ENCODE peak calls at places on chromosomes 4 and X, in eight cellular contexts. One of them, this sample, is unnamed.

GRCh38 chr4:74092957-74093356 is 6.0 kb downstream of the CXCL2 start:
- DNase-seq in thoracic aorta: no peak
- DNase-seq in bronchial epithelial cell: peak
- DNase-seq in gastrocnemius medialis: no peak
- DNase-seq in fibroblast of lung: peak
- DNase-seq in fibroblast of the aortic adventitia: peak
- DNase-seq in IMR-90: peak
- DNase-seq in upper lobe of left lung: no peak
- DNase-seq in this sample: no peak

GRCh38 chr4:140363051-140363450 is 10.4 kb upstream of the SCOC start:
- DNase-seq in gastrocnemius medialis: no peak
- DNase-seq in upper lobe of left lung: no peak
- DNase-seq in fibroblast of lung: no peak
- DNase-seq in thoracic aorta: no peak
- DNase-seq in bronchial epithelial cell: no peak
- DNase-seq in fibroblast of the aortic adventitia: no peak
- DNase-seq in IMR-90: no peak
- DNase-seq in this sample: no peak

GRCh38 chrX:44542567-44543325 is at the start of gene FUNDC1:
- DNase-seq in fibroblast of the aortic adventitia: peak
- DNase-seq in upper lobe of left lung: peak
- DNase-seq in IMR-90: peak
- DNase-seq in fibroblast of lung: peak
- DNase-seq in gastrocnemius medialis: peak
- DNase-seq in bronchial epithelial cell: peak
- DNase-seq in thoracic aorta: peak
- DNase-seq in this sample: peak

GRCh38 chrX:68945081-68945602 is 116.3 kb downstream of the EFNB1 start:
- DNase-seq in fibroblast of lung: no peak
- DNase-seq in IMR-90: no peak
- DNase-seq in upper lobe of left lung: no peak
- DNase-seq in bronchial epithelial cell: no peak
- DNase-seq in thoracic aorta: no peak
- DNase-seq in gastrocnemius medialis: no peak
- DNase-seq in fibroblast of the aortic adventitia: no peak
- DNase-seq in this sample: no peak

GRCh38 chr4:63901311-63901710 is 507.9 kb downstream of the TECRL start:
- DNase-seq in bronchial epithelial cell: no peak
- DNase-seq in upper lobe of left lung: no peak
- DNase-seq in fibroblast of lung: no peak
- DNase-seq in fibroblast of the aortic adventitia: no peak
- DNase-seq in thoracic aorta: no peak
- DNase-seq in gastrocnemius medialis: no peak
- DNase-seq in IMR-90: no peak
- DNase-seq in this sample: no peak

GRCh38 chrX:107716045-107716684 is 59.4 kb downstream of the TSC22D3 start:
- DNase-seq in bronchial epithelial cell: no peak
- DNase-seq in gastrocnemius medialis: no peak
- DNase-seq in thoracic aorta: no peak
- DNase-seq in fibroblast of lung: no peak
- DNase-seq in upper lobe of left lung: peak
- DNase-seq in fibroblast of the aortic adventitia: peak
- DNase-seq in IMR-90: peak
- DNase-seq in this sample: peak

GRCh38 chr4:165379662-165380061 is 854 bp downstream of the CPE start:
- DNase-seq in fibroblast of the aortic adventitia: peak
- DNase-seq in bronchial epithelial cell: no peak
- DNase-seq in fibroblast of lung: no peak
- DNase-seq in thoracic aorta: no peak
- DNase-seq in IMR-90: no peak
- DNase-seq in upper lobe of left lung: no peak
- DNase-seq in gastrocnemius medialis: peak
- DNase-seq in this sample: no peak

GRCh38 chr4:182847543-182847942 is 69.6 kb downstream of the DCTD start:
- DNase-seq in IMR-90: no peak
- DNase-seq in thoracic aorta: no peak
- DNase-seq in gastrocnemius medialis: no peak
- DNase-seq in fibroblast of the aortic adventitia: no peak
- DNase-seq in fibroblast of lung: no peak
- DNase-seq in upper lobe of left lung: no peak
- DNase-seq in bronchial epithelial cell: peak
- DNase-seq in this sample: no peak

GRCh38 chr4:113645771-113646455 is 115.6 kb downstream of the CAMK2D start:
- DNase-seq in gastrocnemius medialis: no peak
- DNase-seq in upper lobe of left lung: no peak
- DNase-seq in thoracic aorta: no peak
- DNase-seq in fibroblast of lung: peak
- DNase-seq in fibroblast of the aortic adventitia: peak
- DNase-seq in IMR-90: peak
- DNase-seq in bronchial epithelial cell: peak
- DNase-seq in this sample: no peak

GRCh38 chr4:4803216-4803903 is 56.1 kb upstream of the MSX1 start:
- DNase-seq in thoracic aorta: no peak
- DNase-seq in IMR-90: no peak
- DNase-seq in gastrocnemius medialis: no peak
- DNase-seq in upper lobe of left lung: no peak
- DNase-seq in bronchial epithelial cell: no peak
- DNase-seq in fibroblast of the aortic adventitia: no peak
- DNase-seq in fibroblast of lung: no peak
- DNase-seq in this sample: no peak

GRCh38 chr4:2722033-2722432 is 34.1 kb downstream of the TNIP2 start:
- DNase-seq in fibroblast of the aortic adventitia: no peak
- DNase-seq in IMR-90: no peak
- DNase-seq in thoracic aorta: no peak
- DNase-seq in upper lobe of left lung: no peak
- DNase-seq in bronchial epithelial cell: no peak
- DNase-seq in gastrocnemius medialis: no peak
- DNase-seq in fibroblast of lung: no peak
- DNase-seq in this sample: no peak

GRCh38 chrX:150565551-150565950 is 2.9 kb upstream of the MTM1 start:
- DNase-seq in thoracic aorta: no peak
- DNase-seq in gastrocnemius medialis: no peak
- DNase-seq in upper lobe of left lung: no peak
- DNase-seq in fibroblast of the aortic adventitia: no peak
- DNase-seq in bronchial epithelial cell: no peak
- DNase-seq in IMR-90: no peak
- DNase-seq in fibroblast of lung: no peak
- DNase-seq in this sample: no peak

GRCh38 chr4:110172972-110173371 is 25.4 kb downstream of the ELOVL6 start:
- DNase-seq in fibroblast of lung: no peak
- DNase-seq in thoracic aorta: no peak
- DNase-seq in gastrocnemius medialis: no peak
- DNase-seq in bronchial epithelial cell: no peak
- DNase-seq in upper lobe of left lung: no peak
- DNase-seq in fibroblast of the aortic adventitia: no peak
- DNase-seq in IMR-90: no peak
- DNase-seq in this sample: no peak

GRCh38 chr4:119337010-119337409 is 15.1 kb upstream of the FABP2 start:
- DNase-seq in fibroblast of lung: peak
- DNase-seq in fibroblast of the aortic adventitia: peak
- DNase-seq in bronchial epithelial cell: no peak
- DNase-seq in upper lobe of left lung: no peak
- DNase-seq in gastrocnemius medialis: no peak
- DNase-seq in thoracic aorta: no peak
- DNase-seq in IMR-90: no peak
- DNase-seq in this sample: no peak

GRCh38 chrX:29397506-29397905 is 810.3 kb downstream of the IL1RAPL1 start:
- DNase-seq in gastrocnemius medialis: no peak
- DNase-seq in bronchial epithelial cell: no peak
- DNase-seq in upper lobe of left lung: no peak
- DNase-seq in IMR-90: peak
- DNase-seq in fibroblast of the aortic adventitia: peak
- DNase-seq in thoracic aorta: no peak
- DNase-seq in fibroblast of lung: peak
- DNase-seq in this sample: no peak

GRCh38 chrX:4935846-4936245 is 1222.4 kb upstream of the PRKX start:
- DNase-seq in gastrocnemius medialis: peak
- DNase-seq in IMR-90: no peak
- DNase-seq in upper lobe of left lung: no peak
- DNase-seq in fibroblast of lung: no peak
- DNase-seq in fibroblast of the aortic adventitia: no peak
- DNase-seq in thoracic aorta: no peak
- DNase-seq in bronchial epithelial cell: peak
- DNase-seq in this sample: no peak

GRCh38 chrX:4936315-4936714 is 1222.9 kb upstream of the PRKX start:
- DNase-seq in fibroblast of lung: no peak
- DNase-seq in fibroblast of the aortic adventitia: no peak
- DNase-seq in upper lobe of left lung: no peak
- DNase-seq in IMR-90: no peak
- DNase-seq in bronchial epithelial cell: no peak
- DNase-seq in thoracic aorta: no peak
- DNase-seq in gastrocnemius medialis: no peak
- DNase-seq in this sample: no peak

GRCh38 chrX:4932790-4933189 is 1219.3 kb upstream of the PRKX start:
- DNase-seq in thoracic aorta: no peak
- DNase-seq in upper lobe of left lung: no peak
- DNase-seq in IMR-90: no peak
- DNase-seq in gastrocnemius medialis: no peak
- DNase-seq in bronchial epithelial cell: peak
- DNase-seq in fibroblast of the aortic adventitia: no peak
- DNase-seq in fibroblast of lung: no peak
- DNase-seq in this sample: no peak

GRCh38 chrX:4935387-4935786 is 1221.9 kb upstream of the PRKX start:
- DNase-seq in gastrocnemius medialis: no peak
- DNase-seq in fibroblast of lung: no peak
- DNase-seq in thoracic aorta: no peak
- DNase-seq in bronchial epithelial cell: peak
- DNase-seq in fibroblast of the aortic adventitia: no peak
- DNase-seq in IMR-90: no peak
- DNase-seq in upper lobe of left lung: no peak
- DNase-seq in this sample: no peak
- TF ChIP-seq CTCF in gastrocnemius medialis: no peak
- TF ChIP-seq CTCF in fibroblast of lung: no peak
- TF ChIP-seq CTCF in thoracic aorta: no peak
- TF ChIP-seq CTCF in bronchial epithelial cell: no peak
- TF ChIP-seq CTCF in fibroblast of the aortic adventitia: no peak
- TF ChIP-seq CTCF in IMR-90: no peak
- TF ChIP-seq CTCF in upper lobe of left lung: no peak
- TF ChIP-seq CTCF in this sample: no peak

GRCh38 chr4:126697748-126698147 is 935.0 kb upstream of the INTU start:
- DNase-seq in bronchial epithelial cell: peak
- DNase-seq in fibroblast of lung: peak
- DNase-seq in upper lobe of left lung: no peak
- DNase-seq in gastrocnemius medialis: no peak
- DNase-seq in IMR-90: peak
- DNase-seq in fibroblast of the aortic adventitia: peak
- DNase-seq in thoracic aorta: no peak
- DNase-seq in this sample: no peak

GRCh38 chr4:126702747-126703146 is 930.0 kb upstream of the INTU start:
- DNase-seq in fibroblast of the aortic adventitia: no peak
- DNase-seq in fibroblast of lung: no peak
- DNase-seq in upper lobe of left lung: no peak
- DNase-seq in gastrocnemius medialis: no peak
- DNase-seq in IMR-90: no peak
- DNase-seq in thoracic aorta: no peak
- DNase-seq in bronchial epithelial cell: no peak
- DNase-seq in this sample: no peak

GRCh38 chr4:126698224-126698623 is 934.5 kb upstream of the INTU start:
- DNase-seq in upper lobe of left lung: no peak
- DNase-seq in bronchial epithelial cell: no peak
- DNase-seq in thoracic aorta: no peak
- DNase-seq in fibroblast of the aortic adventitia: no peak
- DNase-seq in IMR-90: no peak
- DNase-seq in gastrocnemius medialis: no peak
- DNase-seq in fibroblast of lung: no peak
- DNase-seq in this sample: no peak

GRCh38 chr4:126705271-126705670 is 927.5 kb upstream of the INTU start:
- DNase-seq in upper lobe of left lung: no peak
- DNase-seq in fibroblast of lung: no peak
- DNase-seq in fibroblast of the aortic adventitia: no peak
- DNase-seq in IMR-90: peak
- DNase-seq in bronchial epithelial cell: no peak
- DNase-seq in thoracic aorta: no peak
- DNase-seq in gastrocnemius medialis: no peak
- DNase-seq in this sample: no peak

DNA sequence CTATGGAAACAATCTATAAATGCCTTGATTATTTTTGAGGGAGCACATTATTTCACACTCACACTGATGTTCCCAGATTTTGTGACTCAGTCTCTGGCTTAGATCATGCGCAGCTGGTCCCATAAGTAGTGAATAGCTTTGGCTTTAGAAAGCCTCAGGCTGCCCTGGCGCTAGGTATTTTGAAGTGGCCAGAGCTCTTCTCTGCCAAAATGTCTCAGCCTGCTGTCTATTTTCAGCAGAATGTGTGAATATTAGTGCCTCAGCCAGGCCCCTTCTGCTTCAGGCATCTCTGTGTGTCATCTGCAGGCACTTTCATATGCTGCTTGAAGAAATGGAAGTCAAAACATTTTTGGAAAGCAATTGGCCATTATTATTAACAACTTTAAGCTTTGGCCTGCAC is 931.0 kb upstream of the INTU start:
- DNase-seq in bronchial epithelial cell: peak
- DNase-seq in fibroblast of lung: peak
- DNase-seq in thoracic aorta: no peak
- DNase-seq in upper lobe of left lung: no peak
- DNase-seq in gastrocnemius medialis: no peak
- DNase-seq in IMR-90: peak
- DNase-seq in fibroblast of the aortic adventitia: peak
- DNase-seq in this sample: no peak
- TF ChIP-seq CTCF in bronchial epithelial cell: no peak
- TF ChIP-seq CTCF in fibroblast of lung: no peak
- TF ChIP-seq CTCF in thoracic aorta: no peak
- TF ChIP-seq CTCF in upper lobe of left lung: no peak
- TF ChIP-seq CTCF in gastrocnemius medialis: no peak
- TF ChIP-seq CTCF in IMR-90: no peak
- TF ChIP-seq CTCF in fibroblast of the aortic adventitia: no peak
- TF ChIP-seq CTCF in this sample: no peak

DNA sequence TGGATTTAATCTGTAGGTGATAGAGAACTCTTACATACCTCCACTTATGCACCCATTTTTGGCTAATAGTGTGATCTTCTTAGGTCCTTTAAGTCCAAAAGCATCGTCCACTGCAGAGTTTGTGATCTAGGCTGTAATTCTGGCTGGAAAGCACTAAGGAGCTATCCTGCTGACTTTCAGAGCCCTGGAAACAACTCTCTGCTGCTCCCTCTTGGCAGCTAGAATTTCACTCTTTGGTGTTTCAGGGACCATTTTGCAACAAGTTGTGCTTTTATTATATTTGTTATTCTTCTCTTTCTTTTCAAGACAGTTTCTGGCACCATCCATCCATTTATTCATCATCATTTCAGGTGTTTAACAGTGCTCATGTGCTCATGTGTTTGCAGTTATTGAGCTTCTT is 130.0 kb downstream of the RBM46 start:
- DNase-seq in gastrocnemius medialis: no peak
- DNase-seq in fibroblast of lung: no peak
- DNase-seq in bronchial epithelial cell: peak
- DNase-seq in thoracic aorta: no peak
- DNase-seq in upper lobe of left lung: no peak
- DNase-seq in fibroblast of the aortic adventitia: peak
- DNase-seq in IMR-90: peak
- DNase-seq in this sample: no peak
- TF ChIP-seq CTCF in gastrocnemius medialis: no peak
- TF ChIP-seq CTCF in fibroblast of lung: no peak
- TF ChIP-seq CTCF in bronchial epithelial cell: peak
- TF ChIP-seq CTCF in thoracic aorta: no peak
- TF ChIP-seq CTCF in upper lobe of left lung: no peak
- TF ChIP-seq CTCF in fibroblast of the aortic adventitia: peak
- TF ChIP-seq CTCF in IMR-90: peak
- TF ChIP-seq CTCF in this sample: peak

GRCh38 chr4:48269861-48270515 is 350 bp upstream of the TEC start:
- DNase-seq in thoracic aorta: peak
- DNase-seq in bronchial epithelial cell: peak
- DNase-seq in gastrocnemius medialis: peak
- DNase-seq in fibroblast of the aortic adventitia: peak
- DNase-seq in IMR-90: peak
- DNase-seq in upper lobe of left lung: peak
- DNase-seq in fibroblast of lung: peak
- DNase-seq in this sample: peak
- TF ChIP-seq CTCF in thoracic aorta: no peak
- TF ChIP-seq CTCF in bronchial epithelial cell: peak
- TF ChIP-seq CTCF in gastrocnemius medialis: no peak
- TF ChIP-seq CTCF in fibroblast of the aortic adventitia: peak
- TF ChIP-seq CTCF in IMR-90: no peak
- TF ChIP-seq CTCF in upper lobe of left lung: peak
- TF ChIP-seq CTCF in fibroblast of lung: peak
- TF ChIP-seq CTCF in this sample: peak

This sample was measured in progenitor cell of endocrine pancreas.